ENCODE peak calls at places on chromosomes 12 and 14, in seven cellular contexts. Z, P, O, J, K, Q and E are unnamed samples.

GRCh38 chr12:75894965-75895754 is 136.4 kb downstream of the PHLDA1 start:
- DNase-seq in P (no peak), J (no peak), Z (no peak), O (no peak), K (no peak), Q (no peak), E (no peak)

GRCh38 chr12:72214163-72214562 is 58.0 kb upstream of the TRHDE start:
- DNase-seq in O (no peak), Q (no peak), P (no peak), K (no peak), J (no peak), Z (no peak), E (no peak)

GRCh38 chr12:123445388-123446344 is 9.2 kb upstream of the RILPL2 start:
- DNase-seq in Q (no peak), Z (no peak), P (no peak), K (peak), J (no peak), O (no peak), E (peak)

GRCh38 chr14:36520601-36521525 is 831 bp upstream of the NKX2-1 start:
- DNase-seq in Z (peak), Q (peak), K (peak), P (peak), J (peak), O (no peak), E (peak)

GRCh38 chr14:65444230-65444629 is 31.7 kb downstream of the FUT8 start:
- DNase-seq in K (no peak), Q (no peak), P (no peak), Z (no peak), O (no peak), J (no peak), E (no peak)

GRCh38 chr14:94054401-94054800 is 26.6 kb downstream of the DDX24 start:
- DNase-seq in O (no peak), J (no peak), Z (no peak), P (no peak), K (no peak), Q (no peak), E (no peak)

GRCh38 chr12:42469355-42470006 is 120.1 kb downstream of the PRICKLE1 start:
- DNase-seq in O (no peak), P (no peak), Q (no peak), J (no peak), K (no peak), Z (no peak), E (no peak)

GRCh38 chr12:58487280-58488141 is 432.8 kb downstream of the LRIG3 start:
- DNase-seq in Q (peak), K (peak), J (no peak), O (no peak), P (no peak), Z (no peak), E (peak)

GRCh38 chr14:36430662-36431084 is 89.4 kb downstream of the NKX2-1 start:
- DNase-seq in O (no peak), Z (no peak), Q (no peak), P (no peak), J (no peak), K (no peak), E (no peak)

GRCh38 chr12:45577844-45578399 is 151.6 kb upstream of the ARID2 start:
- DNase-seq in Q (no peak), Z (no peak), K (no peak), P (no peak), O (no peak), J (no peak), E (no peak)

GRCh38 chr12:54452628-54453027 is 20.8 kb downstream of the GTSF1 start:
- DNase-seq in Z (no peak), O (no peak), K (no peak), P (no peak), Q (no peak), J (no peak), E (no peak)

GRCh38 chr14:68730811-68731425 is 61.9 kb downstream of the ZFP36L1 start:
- DNase-seq in Q (no peak), P (no peak), J (no peak), O (no peak), K (no peak), Z (no peak), E (no peak)

GRCh38 chr12:2540535-2540941 is 254.2 kb upstream of the FKBP4 start:
- DNase-seq in Z (no peak), J (no peak), O (peak), Q (no peak), K (no peak), P (no peak), E (no peak)

GRCh38 chr14:70642313-70643235 is 858 bp downstream of the TTC9 start:
- DNase-seq in P (no peak), Q (no peak), Z (no peak), O (no peak), J (peak), K (peak), E (peak)

GRCh38 chr12:90794212-90794611 is 160.8 kb downstream of the CCER1 start:
- DNase-seq in O (no peak), Q (no peak), Z (no peak), P (no peak), K (no peak), J (no peak), E (no peak)

GRCh38 chr12:90621927-90622326 is 333.0 kb downstream of the CCER1 start:
- DNase-seq in Z (no peak), O (no peak), K (peak), J (no peak), Q (peak), P (no peak), E (peak)

GRCh38 chr12:45558353-45558752 is 171.2 kb upstream of the ARID2 start:
- DNase-seq in Q (no peak), K (no peak), Z (no peak), P (no peak), O (no peak), J (no peak), E (no peak)

GRCh38 chr12:79690156-79690605 is 583 bp downstream of the PAWR start:
- DNase-seq in J (no peak), Z (no peak), Q (no peak), K (no peak), P (no peak), O (peak), E (no peak)

GRCh38 chr14:68145539-68145938 is 326.0 kb downstream of the RAD51B start:
- DNase-seq in O (no peak), P (no peak), Q (peak), K (no peak), J (no peak), Z (no peak), E (no peak)

GRCh38 chr14:102975662-102976061 is 53.2 kb downstream of the AMN start:
- DNase-seq in J (no peak), Z (no peak), Q (no peak), O (no peak), K (no peak), P (no peak), E (no peak)

GRCh38 chr12:58148405-58148804 is 207.0 kb downstream of the ATP23 start:
- DNase-seq in Q (peak), K (peak), P (no peak), J (no peak), O (no peak), Z (peak), E (peak)

GRCh38 chr14:20690848-20691640 is 2.5 kb downstream of the ANG start:
- DNase-seq in Q (peak), O (peak), J (peak), Z (peak), K (peak), P (no peak), E (peak)

GRCh38 chr12:63045020-63045860 is 105.8 kb downstream of the AVPR1A start:
- DNase-seq in O (no peak), J (no peak), P (no peak), Q (peak), Z (no peak), K (peak), E (peak)

GRCh38 chr12:92634730-92635129 is 68.1 kb upstream of the PLEKHG7 start:
- DNase-seq in J (no peak), Q (no peak), P (no peak), Z (no peak), O (no peak), K (no peak), E (no peak)

GRCh38 chr12:96828169-96828789 is 78.8 kb upstream of the NEDD1 start:
- DNase-seq in K (no peak), O (no peak), J (no peak), Z (no peak), Q (no peak), P (no peak), E (no peak)

GRCh38 chr14:99188721-99189120 is 83.3 kb downstream of the BCL11B start:
- DNase-seq in O (no peak), Z (no peak), Q (no peak), J (no peak), K (no peak), P (no peak), E (no peak)

GRCh38 chr14:64040044-64040443 is 187.2 kb downstream of the SYNE2 start:
- DNase-seq in Q (peak), O (no peak), Z (no peak), P (no peak), K (peak), J (no peak), E (peak)

GRCh38 chr12:57641699-57642442 is 8.9 kb upstream of the B4GALNT1 start:
- DNase-seq in K (no peak), Q (no peak), O (no peak), J (no peak), P (no peak), Z (no peak), E (no peak)

GRCh38 chr14:35441160-35441559 is 36.6 kb upstream of the NFKBIA start:
- DNase-seq in K (no peak), P (no peak), Z (no peak), O (no peak), Q (no peak), J (no peak), E (no peak)

GRCh38 chr14:83594874-83595273 is 1935.1 kb upstream of the FLRT2 start:
- DNase-seq in K (no peak), Z (no peak), O (no peak), J (no peak), P (no peak), Q (no peak), E (no peak)

GRCh38 chr14:99231850-99232401 is 40.1 kb downstream of the BCL11B start:
- DNase-seq in Z (no peak), K (no peak), Q (no peak), P (no peak), O (no peak), J (no peak), E (no peak)

GRCh38 chr12:56571131-56571530 is 49.5 kb downstream of the RBMS2 start:
- DNase-seq in J (no peak), O (no peak), Q (no peak), Z (no peak), P (no peak), K (no peak), E (no peak)

GRCh38 chr12:69000069-69000468 is 67.1 kb upstream of the CPM start:
- DNase-seq in K (no peak), P (no peak), Z (no peak), Q (no peak), J (no peak), O (no peak), E (no peak)